ENCODE peak calls at places on chromosomes 4 and X, in eight cellular contexts. W, P, T, E, M, Y, N and D are unnamed samples.

GRCh38 chrX:75086731-75087195 is 69.3 kb downstream of the ABCB7 start:
- DNase-seq in E (no peak), P (no peak), M (no peak), T (no peak), N (no peak), Y (no peak), W (no peak), D (no peak)

GRCh38 chrX:73214366-73215094 is at the start of gene NAP1L2:
- DNase-seq in N (peak; percentile 18), T (peak; percentile 26), Y (peak; percentile 14), P (peak; percentile 46), E (no peak), M (peak; percentile 62), W (peak; percentile 14), D (peak; percentile 56)

GRCh38 chr4:4260185-4260751 is 12.2 kb upstream of the TMEM128 start:
- DNase-seq in N (no peak), M (no peak), P (no peak), W (no peak), E (peak; percentile 36), T (no peak), Y (no peak), D (no peak)

GRCh38 chr4:89368855-89369254 is 61.3 kb upstream of the GPRIN3 start:
- DNase-seq in M (no peak), P (no peak), N (no peak), W (no peak), E (no peak), T (no peak), Y (no peak), D (no peak)

GRCh38 chr4:131388277-131388676 is 1760.8 kb upstream of the PCDH10 start:
- DNase-seq in N (no peak), E (no peak), Y (no peak), P (no peak), M (no peak), T (no peak), W (no peak), D (no peak)

GRCh38 chrX:130253916-130254315 is 14.8 kb downstream of the ZNF280C start:
- DNase-seq in W (no peak), N (no peak), P (no peak), M (no peak), T (no peak), E (no peak), Y (no peak), D (no peak)

GRCh38 chr4:139988863-139989765 is 164.9 kb downstream of the MAML3 start:
- DNase-seq in Y (no peak), P (no peak), E (no peak), N (peak; percentile 56), M (no peak), T (peak; percentile 82), W (peak; percentile 32), D (peak; percentile 66)

GRCh38 chr4:188021548-188022249 is 26.1 kb downstream of the ZFP42 start:
- DNase-seq in N (no peak), W (no peak), M (no peak), Y (no peak), P (no peak), E (no peak), T (no peak), D (no peak)

GRCh38 chr4:4356106-4357041 is 30.5 kb upstream of the NSG1 start:
- DNase-seq in W (no peak), P (no peak), Y (no peak), E (no peak), M (no peak), T (no peak), N (no peak), D (no peak)

GRCh38 chr4:6177587-6178197 is 22.7 kb downstream of the JAKMIP1 start:
- DNase-seq in W (no peak), N (no peak), E (no peak), T (no peak), M (no peak), P (no peak), Y (no peak), D (no peak)

GRCh38 chrX:53714580-53715335 is 28.2 kb upstream of the HUWE1 start:
- DNase-seq in M (peak; percentile 60), N (no peak), P (no peak), T (peak; percentile 46), W (no peak), Y (no peak), E (peak; percentile 64), D (no peak)

GRCh38 chr4:112885897-112886296 is 163.6 kb upstream of the ANK2 start:
- DNase-seq in P (no peak), N (no peak), E (no peak), T (no peak), M (no peak), W (no peak), Y (no peak), D (no peak)

GRCh38 chr4:112889199-112889598 is 160.3 kb upstream of the ANK2 start:
- DNase-seq in P (no peak), E (no peak), W (no peak), T (no peak), M (no peak), Y (no peak), N (no peak), D (no peak)

GRCh38 chr4:112894480-112894879 is 155.0 kb upstream of the ANK2 start:
- DNase-seq in N (no peak), E (no peak), P (no peak), T (no peak), M (no peak), Y (no peak), W (no peak), D (no peak)

GRCh38 chr4:112888617-112889016 is 160.8 kb upstream of the ANK2 start:
- DNase-seq in W (no peak), P (no peak), T (no peak), M (no peak), E (no peak), N (no peak), Y (no peak), D (no peak)

DNA sequence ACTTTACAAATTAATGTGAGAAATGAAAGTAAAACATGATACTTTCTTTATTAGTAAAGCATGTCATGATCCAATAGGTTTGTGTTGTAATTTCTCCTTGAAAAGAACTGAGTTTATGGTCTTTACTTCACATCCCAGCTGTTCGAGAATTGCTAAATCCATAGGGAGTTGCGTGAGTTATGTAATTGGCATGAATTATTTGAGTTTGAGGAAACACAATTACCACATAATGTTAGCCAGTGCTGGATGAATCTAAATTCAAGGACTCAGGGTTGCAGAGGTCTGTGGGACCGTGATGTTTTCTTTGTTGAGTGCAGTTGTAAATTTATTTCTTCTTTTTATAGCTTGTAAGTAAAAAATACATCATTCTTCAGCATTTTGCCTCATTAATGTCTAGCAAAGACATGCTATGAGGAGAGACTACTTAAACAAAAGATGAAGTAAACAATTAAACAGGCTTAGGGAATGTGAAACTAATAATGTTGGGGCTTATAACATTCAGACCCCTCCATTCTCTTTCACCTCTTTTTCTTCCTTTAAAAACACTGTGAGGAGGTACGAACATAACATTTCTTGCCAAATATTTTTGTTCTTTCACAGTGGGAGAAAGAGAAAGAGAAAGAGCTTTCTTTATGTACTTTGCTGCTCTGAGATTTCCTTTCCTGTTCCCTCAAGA is 159.7 kb upstream of the ANK2 start:
- DNase-seq in T (no peak), M (no peak), W (no peak), E (no peak), N (no peak), P (no peak), Y (no peak), D (no peak)
- H3K27ac ChIP-seq in T (peak overlapping the region; percentile 41), M (peak overlapping the region; percentile 40), W (peak overlapping the region; percentile 54), E (no peak overlapping the region), N (peak overlapping the region; percentile 68), P (no peak overlapping the region), Y (peak overlapping the region; percentile 61), D (peak overlapping the region; percentile 95)

DNA sequence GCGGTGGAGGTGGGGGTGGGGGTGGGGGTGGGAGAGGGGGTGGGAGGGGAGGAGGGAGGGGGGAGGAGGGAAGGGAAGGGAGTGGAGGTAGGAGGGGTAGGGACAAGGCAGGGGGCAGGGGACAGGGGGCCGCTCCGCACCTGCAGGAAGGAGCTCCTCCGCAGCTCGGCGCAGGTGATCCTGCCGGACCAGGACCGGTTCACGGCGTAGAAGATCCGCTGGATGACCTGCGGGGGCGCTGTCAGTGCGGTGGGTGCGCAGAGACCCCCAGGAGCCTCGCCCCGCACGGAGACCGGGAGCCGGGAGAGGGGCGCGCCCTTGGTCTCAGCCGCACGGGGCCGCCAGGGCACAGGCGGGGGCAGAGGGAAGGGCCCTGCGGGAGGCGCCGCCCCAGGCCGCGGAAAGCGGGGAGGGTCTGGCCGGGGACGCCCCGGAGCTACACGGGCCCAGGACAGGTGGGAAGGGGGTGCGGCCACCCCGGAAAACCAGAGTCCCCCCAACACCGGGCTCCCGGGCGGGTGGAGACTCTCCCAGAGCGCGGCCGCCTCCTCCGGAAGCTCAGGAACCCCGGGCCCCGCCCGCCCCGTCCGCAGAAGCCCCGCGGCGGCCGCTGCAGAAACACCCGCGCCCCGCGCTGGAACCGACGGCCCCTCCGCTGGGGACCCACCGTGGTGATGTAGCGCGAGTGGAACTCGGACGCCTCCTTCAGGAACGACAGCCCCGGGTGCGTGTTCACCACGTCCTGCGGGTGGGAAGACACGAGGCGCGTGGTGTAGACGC is 27.6 kb upstream of the GTPBP6 start:
- DNase-seq in Y (peak; percentile 12), W (no peak), P (peak; percentile 47), N (no peak), T (no peak), E (no peak), M (no peak), D (peak; percentile 39)
- TF ChIP-seq CTCF in Y (no peak), W (no peak), P (no peak), N (no peak), T (no peak), E (no peak), M (no peak), D (no peak)

DNA sequence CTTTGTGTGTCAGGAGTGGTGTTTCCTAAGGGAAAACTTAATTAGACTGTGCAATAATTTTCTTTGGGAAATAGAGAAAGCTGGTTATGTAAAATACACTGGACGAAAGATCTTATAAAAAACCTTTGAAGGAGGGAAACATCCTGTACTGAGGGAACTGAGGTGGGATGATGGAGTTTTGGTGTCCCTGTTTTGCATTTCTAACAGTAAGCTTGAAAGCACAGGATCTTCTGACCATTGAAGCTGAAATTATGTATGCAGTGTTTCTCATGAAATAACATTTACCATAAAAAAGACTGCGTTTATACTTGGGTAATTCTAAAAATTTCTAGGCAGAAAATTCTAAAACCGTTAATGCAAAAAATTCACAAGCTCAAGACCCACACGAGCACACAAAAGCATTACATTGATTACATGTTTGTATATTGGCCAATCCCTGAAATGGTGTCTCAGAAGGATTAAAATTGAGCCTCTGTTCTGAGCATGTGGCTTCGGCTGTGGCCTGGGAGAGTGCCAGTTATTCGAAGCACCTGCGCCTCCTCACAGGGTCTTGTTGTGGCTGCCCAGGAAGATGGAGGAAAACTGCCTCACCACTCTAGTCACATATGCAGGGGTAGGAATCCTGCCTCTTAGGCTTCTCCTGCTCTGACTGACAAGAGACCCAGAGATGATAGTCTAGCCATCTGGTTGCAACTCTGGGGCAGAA is 49.5 kb downstream of the JADE3 start:
- DNase-seq in N (no peak), W (no peak), Y (no peak), T (no peak), E (no peak), M (no peak), P (no peak), D (no peak)
- H3K4me3 ChIP-seq in N (no peak overlapping the region), W (no peak overlapping the region), Y (no peak overlapping the region), T (no peak overlapping the region), E (no peak overlapping the region), M (no peak overlapping the region), P (no peak overlapping the region), D (no peak overlapping the region)

DNA sequence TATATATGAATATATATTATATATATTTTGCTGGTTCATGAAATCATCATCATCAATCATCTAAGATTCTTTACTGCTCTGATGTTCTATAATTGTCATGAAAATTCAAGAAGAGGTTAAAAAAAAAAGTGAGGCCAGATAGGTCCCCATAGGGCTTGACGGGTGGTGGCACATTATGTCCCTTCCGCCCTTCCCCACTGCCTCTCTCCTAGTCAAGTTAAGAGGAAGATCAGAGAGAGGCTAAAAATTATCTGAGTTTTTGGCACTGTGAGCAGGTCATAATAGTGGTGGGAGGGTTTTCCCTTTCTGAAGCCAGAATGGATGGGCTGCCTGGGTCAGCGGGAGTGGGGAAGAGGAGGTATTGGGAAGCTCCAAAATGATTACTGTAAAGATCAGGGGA is 5.4 kb downstream of the SYNPO2 start:
- DNase-seq in Y (no peak), W (no peak), N (no peak), P (no peak), T (no peak), M (no peak), E (no peak), D (no peak)
- H3K27ac ChIP-seq in Y (peak overlapping the region; percentile 88), W (peak overlapping the region; percentile 92), N (peak overlapping the region; percentile 90), P (peak overlapping the region; percentile 88), T (peak overlapping the region; percentile 66), M (no peak overlapping the region), E (no peak overlapping the region), D (no peak overlapping the region)